ENCODE peak calls at places on chromosomes 12 and 14, in ten cellular contexts. X, Z, N, F, O, T, I, C, P and D are unnamed samples.
A peak's percentile ranks its signal among the peaks of the same experiment; 100 is the strongest.

GRCh38 chr14:33692762-33693161 is 258.1 kb downstream of the EGLN3 start:
- DNase-seq in X (no peak), Z (no peak), N (no peak), F (no peak), O (no peak), T (no peak), I (peak; percentile 88), C (peak; percentile 97), P (peak; percentile 85), D (peak; percentile 78)

GRCh38 chr14:80850197-80850814 is 91.2 kb downstream of the CEP128 start:
- DNase-seq in X (peak; percentile 52), Z (no peak), N (no peak), F (no peak), O (no peak), T (peak; percentile 10), I (peak; percentile 53), C (peak; percentile 30), P (peak; percentile 73), D (peak; percentile 79)

GRCh38 chr12:126337556-126337955 is 1272.3 kb downstream of the AACS start:
- DNase-seq in X (no peak), Z (no peak), N (no peak), F (no peak), O (no peak), T (no peak), I (no peak), C (peak; percentile 94), P (peak; percentile 57), D (peak; percentile 55)

GRCh38 chr14:105267820-105268548 is 19.7 kb downstream of the BTBD6 start:
- DNase-seq in X (peak; percentile 36), Z (peak; percentile 50), N (no peak), F (no peak), O (no peak), T (no peak), I (no peak), C (peak; percentile 33), P (no peak), D (no peak)

GRCh38 chr14:47715330-47715729 is 39.9 kb upstream of the MDGA2 start:
- DNase-seq in X (no peak), Z (no peak), N (no peak), F (no peak), O (no peak), T (no peak), I (no peak), C (peak; percentile 51), P (peak; percentile 0), D (no peak)

GRCh38 chr12:118377891-118378470 is 1.6 kb downstream of the SUDS3 start:
- DNase-seq in X (peak; percentile 58), Z (no peak), N (peak; percentile 72), F (peak; percentile 74), O (peak; percentile 67), T (peak; percentile 76), I (peak; percentile 59), C (peak; percentile 34), P (peak; percentile 73), D (peak; percentile 63)

GRCh38 chr14:26414933-26415332 is 182.9 kb downstream of the NOVA1 start:
- DNase-seq in X (peak; percentile 2), Z (no peak), N (no peak), F (no peak), O (no peak), T (no peak), I (no peak), C (no peak), P (peak; percentile 9), D (no peak)

GRCh38 chr12:16175893-16176292 is 101.6 kb downstream of the SLC15A5 start:
- DNase-seq in X (no peak), Z (no peak), N (no peak), F (no peak), O (no peak), T (no peak), I (no peak), C (no peak), P (no peak), D (peak; percentile 4)

DNA sequence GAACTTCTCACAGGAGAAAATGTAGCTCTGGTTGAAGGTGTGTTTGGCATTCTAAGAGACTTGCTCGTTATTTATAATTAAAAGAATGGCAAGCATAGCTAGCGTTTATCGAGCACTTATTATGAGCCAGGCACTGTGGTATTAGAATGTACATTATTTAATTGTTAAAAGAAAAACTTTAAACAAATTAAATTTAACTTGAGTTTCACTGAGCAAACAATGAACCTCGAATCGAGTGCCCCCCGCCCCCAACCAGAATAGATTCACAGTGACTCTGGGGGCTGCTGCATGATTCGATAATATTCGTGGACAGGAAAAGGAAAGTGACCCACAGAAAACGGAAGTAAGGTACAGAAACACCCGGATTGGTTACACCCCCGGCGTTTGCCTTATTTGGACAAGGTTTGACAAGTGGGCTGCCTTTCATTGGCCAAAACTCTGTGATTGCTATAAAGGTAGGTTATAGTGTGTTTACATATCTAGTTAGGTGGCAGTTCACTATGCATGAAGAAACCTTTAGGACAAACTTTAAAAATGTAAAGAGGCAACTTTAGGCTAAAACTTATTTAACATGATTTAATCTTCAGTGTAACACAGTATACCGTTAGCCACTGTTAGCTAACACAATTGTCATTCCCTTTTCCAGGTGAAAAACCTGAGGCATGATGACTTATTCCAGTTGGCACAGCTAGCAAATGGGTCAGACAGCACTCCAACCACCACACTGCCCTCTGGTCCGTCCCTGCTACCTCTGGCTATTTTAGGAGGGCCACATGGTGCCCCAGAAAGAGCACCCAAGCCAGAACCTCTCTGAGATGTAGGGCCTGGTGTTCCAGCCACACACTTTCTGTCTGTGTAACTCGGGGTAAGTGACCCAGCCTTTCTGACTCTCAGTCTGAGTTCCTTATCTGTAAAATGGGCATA is 7.1 kb downstream of the SCNN1A start:
- DNase-seq in X (peak; percentile 67), Z (no peak), N (no peak), F (no peak), O (no peak), T (no peak), I (no peak), C (no peak), P (no peak), D (no peak)
- TF ChIP-seq CTCF in X (peak; percentile 3), Z (no peak), N (no peak), F (no peak), O (no peak), T (no peak), I (no peak), C (no peak), P (no peak), D (no peak)

GRCh38 chr14:50338547-50338946 is 26.4 kb downstream of the DMAC2L start:
- DNase-seq in X (no peak), Z (no peak), N (no peak), F (no peak), O (no peak), T (no peak), I (no peak), C (no peak), P (no peak), D (no peak)

GRCh38 chr14:50339178-50339804 is 27.2 kb downstream of the DMAC2L start:
- DNase-seq in X (no peak), Z (no peak), N (no peak), F (no peak), O (no peak), T (no peak), I (no peak), C (no peak), P (no peak), D (no peak)

GRCh38 chr14:50342211-50343080 is 30.3 kb downstream of the DMAC2L start:
- DNase-seq in X (peak; percentile 57), Z (no peak), N (peak; percentile 88), F (peak; percentile 70), O (peak; percentile 50), T (peak; percentile 58), I (peak; percentile 94), C (peak; percentile 83), P (peak; percentile 82), D (peak; percentile 76)

GRCh38 chr14:50340045-50340444 is 27.9 kb downstream of the DMAC2L start:
- DNase-seq in X (no peak), Z (no peak), N (no peak), F (no peak), O (no peak), T (no peak), I (no peak), C (no peak), P (no peak), D (no peak)

GRCh38 chr14:50340945-50341344 is 28.8 kb downstream of the DMAC2L start:
- DNase-seq in X (no peak), Z (peak; percentile 18), N (no peak), F (no peak), O (peak; percentile 57), T (no peak), I (no peak), C (no peak), P (no peak), D (no peak)
- TF ChIP-seq CTCF in X (no peak), Z (no peak), N (no peak), F (no peak), O (no peak), T (no peak), I (no peak), C (no peak), P (no peak), D (peak; percentile 6)

DNA sequence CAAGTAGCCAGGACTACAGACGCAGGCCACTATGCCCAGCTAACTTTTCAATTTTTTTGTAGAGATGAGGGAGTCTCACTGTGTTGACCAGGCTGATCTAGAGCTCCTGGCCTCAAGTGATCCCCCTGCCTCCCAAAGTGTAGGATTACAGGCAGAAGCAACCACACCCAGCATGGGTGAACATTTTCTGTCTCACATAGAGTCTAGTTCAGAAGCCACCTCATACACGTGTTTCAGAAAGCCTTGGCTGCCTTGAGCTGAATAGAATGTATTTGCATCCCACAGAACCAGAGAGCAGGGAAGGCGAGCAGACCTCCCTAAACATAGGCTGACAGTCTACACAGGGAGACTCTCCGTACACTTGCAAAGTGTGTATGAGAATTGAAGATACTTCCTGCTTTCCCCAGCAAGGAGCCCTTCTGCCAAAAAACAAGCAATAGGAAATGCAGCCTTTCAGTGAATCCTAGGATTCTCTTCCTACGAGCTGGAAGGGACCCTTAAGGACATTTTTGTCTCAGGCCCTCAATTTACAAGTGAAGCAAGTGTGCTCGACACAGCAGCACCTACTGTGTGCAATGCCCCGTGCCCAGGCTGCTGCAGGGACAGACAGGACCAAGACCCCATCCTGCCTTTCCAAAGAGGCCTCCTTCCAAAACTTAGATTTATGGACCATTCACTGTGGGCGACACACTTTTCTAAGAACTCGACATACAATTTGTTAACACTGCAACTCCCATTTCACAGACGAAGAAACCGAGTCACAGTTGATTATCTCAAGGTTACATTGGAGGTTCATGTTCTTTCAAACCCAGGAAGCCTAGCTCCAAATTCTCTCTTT is 11.2 kb downstream of the NUAK1 start:
- DNase-seq in X (peak; percentile 69), Z (no peak), N (peak; percentile 53), F (no peak), O (no peak), T (no peak), I (peak; percentile 38), C (no peak), P (peak; percentile 27), D (no peak)
- TF ChIP-seq CTCF in X (no peak), Z (no peak), N (no peak), F (no peak), O (no peak), T (no peak), I (peak; percentile 19), C (no peak), P (no peak), D (peak; percentile 14)

GRCh38 chr14:52188381-52188780 is 79.1 kb upstream of the PTGDR start:
- DNase-seq in X (no peak), Z (no peak), N (no peak), F (no peak), O (no peak), T (no peak), I (no peak), C (no peak), P (peak; percentile 30), D (no peak)

GRCh38 chr14:52190532-52190931 is 77.0 kb upstream of the PTGDR start:
- DNase-seq in X (no peak), Z (no peak), N (no peak), F (no peak), O (no peak), T (no peak), I (no peak), C (no peak), P (no peak), D (no peak)

GRCh38 chr14:52182853-52183252 is 84.6 kb upstream of the PTGDR start:
- DNase-seq in X (no peak), Z (no peak), N (no peak), F (no peak), O (no peak), T (no peak), I (no peak), C (no peak), P (no peak), D (no peak)

GRCh38 chr14:52189330-52189729 is 78.2 kb upstream of the PTGDR start:
- DNase-seq in X (no peak), Z (no peak), N (no peak), F (no peak), O (no peak), T (no peak), I (no peak), C (no peak), P (peak; percentile 32), D (no peak)

DNA sequence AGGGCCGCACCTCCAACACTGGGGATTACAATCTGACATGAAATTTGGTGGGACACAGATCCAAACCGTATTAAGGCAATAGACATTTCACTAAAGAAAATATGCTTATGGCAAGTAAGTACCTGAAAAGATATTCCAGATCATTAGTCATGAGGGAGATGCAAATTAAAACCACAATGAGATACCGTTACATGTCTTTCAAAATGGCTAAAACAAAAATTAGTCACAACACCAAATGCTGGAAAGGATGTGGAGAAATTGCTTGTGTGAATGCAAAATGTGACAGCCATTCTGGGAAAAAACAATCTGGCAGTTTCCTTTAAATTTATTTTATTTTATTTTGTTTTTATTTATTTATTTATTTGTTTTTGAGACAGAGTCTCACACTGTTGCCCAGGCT is 82.3 kb upstream of the PTGDR start:
- DNase-seq in X (no peak), Z (no peak), N (no peak), F (no peak), O (no peak), T (no peak), I (no peak), C (no peak), P (no peak), D (no peak)
- TF ChIP-seq CTCF in X (no peak), Z (no peak), N (no peak), F (no peak), O (no peak), T (no peak), I (no peak), C (no peak), P (no peak), D (no peak)